ENCODE peak calls at places on chromosome 12, in five cellular contexts. N is heart left ventricle, F is ovary, X is right lobe of liver, E is sigmoid colon. T is an unnamed sample. For H3K27me3, the result is how much of the 10 kb centered on the place peaks cover.

GRCh38 chr12:55930771-55931316 is at the start of gene DGKA:
- DNase-seq in N (no peak), F (peak), X (no peak), E (peak), T (peak)

GRCh38 chr12:132171293-132171967 is 27.2 kb downstream of the NOC4L start:
- DNase-seq in N (no peak), F (peak), X (no peak), E (no peak), T (no peak)

GRCh38 chr12:113019045-113019444 is 37.5 kb upstream of the DTX1 start:
- DNase-seq in N (no peak), F (no peak), X (no peak), E (no peak), T (no peak)

GRCh38 chr12:54039417-54040147 is 6.7 kb downstream of the HOXC5 start:
- DNase-seq in N (no peak), F (peak), X (no peak), E (no peak), T (no peak)

GRCh38 chr12:110109037-110109836 is 14.9 kb upstream of the IFT81 start:
- DNase-seq in N (peak), F (peak), X (peak), E (peak), T (peak)

GRCh38 chr12:44774815-44775411 is 101.2 kb downstream of the NELL2 start:
- DNase-seq in N (peak), F (no peak), X (peak), E (no peak), T (no peak)

GRCh38 chr12:50050410-50051280 is 6.8 kb upstream of the ASIC1 start:
- DNase-seq in N (peak), F (peak), X (no peak), E (peak), T (peak)

GRCh38 chr12:80627773-80628172 is 79.7 kb upstream of the MYF6 start:
- DNase-seq in N (no peak), F (no peak), X (no peak), E (no peak), T (no peak)

GRCh38 chr12:124512667-124513296 is 54.6 kb downstream of the NCOR2 start:
- DNase-seq in N (peak), F (peak), X (no peak), E (peak), T (peak)

GRCh38 chr12:66014818-66015217 is 115.7 kb downstream of the LLPH start:
- DNase-seq in N (no peak), F (no peak), X (no peak), E (no peak), T (no peak)

GRCh38 chr12:43282106-43282505 is 269.9 kb downstream of the ADAMTS20 start:
- DNase-seq in N (no peak), F (no peak), X (no peak), E (no peak), T (no peak)

GRCh38 chr12:132190834-132191500 is 46.7 kb downstream of the NOC4L start:
- DNase-seq in N (no peak), F (no peak), X (no peak), E (no peak), T (no peak)

GRCh38 chr12:15543347-15543746 is 221.0 kb downstream of the PTPRO start:
- DNase-seq in N (no peak), F (no peak), X (no peak), E (no peak), T (no peak)

GRCh38 chr12:12684375-12685106 is 11.4 kb downstream of the GPR19 start:
- DNase-seq in N (peak), F (no peak), X (no peak), E (no peak), T (no peak)

GRCh38 chr12:43462080-43462479 is 89.9 kb downstream of the ADAMTS20 start:
- DNase-seq in N (no peak), F (no peak), X (no peak), E (no peak), T (no peak)

GRCh38 chr12:87953257-87953860 is 75.8 kb downstream of the C12orf50 start:
- DNase-seq in N (no peak), F (no peak), X (no peak), E (no peak), T (no peak)

GRCh38 chr12:75831413-75831812 is 200.2 kb downstream of the PHLDA1 start:
- DNase-seq in N (no peak), F (no peak), X (no peak), E (no peak), T (no peak)

GRCh38 chr12:112179936-112180335 is 54.6 kb downstream of the TRAFD1 start:
- DNase-seq in N (no peak), F (no peak), X (peak), E (no peak), T (no peak)

GRCh38 chr12:127125607-127126259 is 1141.2 kb upstream of the TMEM132C start:
- DNase-seq in N (no peak), F (no peak), X (no peak), E (no peak), T (no peak)

GRCh38 chr12:125775507-125775906 is 710.3 kb downstream of the AACS start:
- DNase-seq in N (no peak), F (no peak), X (no peak), E (no peak), T (no peak)

GRCh38 chr12:89469361-89469760 is 55.2 kb downstream of the GALNT4 start:
- DNase-seq in N (no peak), F (no peak), X (no peak), E (no peak), T (no peak)

GRCh38 chr12:91877461-91878230 is 268.0 kb downstream of the BTG1 start:
- DNase-seq in N (no peak), F (no peak), X (no peak), E (no peak), T (no peak)

GRCh38 chr12:64469455-64470142 is 17.7 kb downstream of the TBK1 start:
- DNase-seq in N (no peak), F (no peak), X (no peak), E (no peak), T (no peak)

GRCh38 chr12:5480953-5481300 is 49.0 kb downstream of the NTF3 start:
- DNase-seq in N (no peak), F (no peak), X (no peak), E (no peak), T (no peak)

GRCh38 chr12:104958946-104959841 is 1.1 kb upstream of the SLC41A2 start:
- DNase-seq in N (no peak), F (no peak), X (no peak), E (no peak), T (no peak)

GRCh38 chr12:117567644-117568043 is 206.2 kb upstream of the NOS1 start:
- DNase-seq in N (no peak), F (no peak), X (no peak), E (no peak), T (no peak)

GRCh38 chr12:9625019-9625418 is 17.3 kb upstream of the KLRB1 start:
- DNase-seq in N (no peak), F (no peak), X (no peak), E (no peak), T (no peak)

GRCh38 chr12:52899338-52900035 is 5.4 kb downstream of the KRT8 start:
- DNase-seq in N (no peak), F (no peak), X (no peak), E (no peak), T (no peak)

GRCh38 chr12:30968211-30968610 is 41.7 kb downstream of the TSPAN11 start:
- DNase-seq in N (peak), F (no peak), X (no peak), E (no peak), T (no peak)

GRCh38 chr12:55842681-55843429 is at the start of gene MMP19:
- DNase-seq in N (no peak), F (no peak), X (no peak), E (peak), T (no peak)

GRCh38 chr12:63919758-63920157 is 75.3 kb downstream of the SRGAP1 start:
- DNase-seq in N (no peak), F (no peak), X (no peak), E (no peak), T (no peak)

GRCh38 chr12:107200394-107200793 is 107.0 kb upstream of the CRY1 start:
- DNase-seq in N (no peak), F (no peak), X (no peak), E (no peak), T (no peak)

GRCh38 chr12:132194056-132194455 is 49.8 kb downstream of the NOC4L start:
- DNase-seq in N (no peak), F (no peak), X (no peak), E (no peak), T (no peak)

GRCh38 chr12:27424631-27425230 is 21.8 kb upstream of the SMCO2 start:
- DNase-seq in N (peak), F (peak), X (no peak), E (no peak), T (no peak)

GRCh38 chr12:109612975-109613502 is 39.4 kb downstream of the MVK start:
- DNase-seq in N (no peak), F (no peak), X (no peak), E (no peak), T (no peak)

GRCh38 chr12:57772429-57773322 is at the start of gene EEF1AKMT3:
- DNase-seq in N (peak), F (peak), X (peak), E (peak), T (peak)

DNA sequence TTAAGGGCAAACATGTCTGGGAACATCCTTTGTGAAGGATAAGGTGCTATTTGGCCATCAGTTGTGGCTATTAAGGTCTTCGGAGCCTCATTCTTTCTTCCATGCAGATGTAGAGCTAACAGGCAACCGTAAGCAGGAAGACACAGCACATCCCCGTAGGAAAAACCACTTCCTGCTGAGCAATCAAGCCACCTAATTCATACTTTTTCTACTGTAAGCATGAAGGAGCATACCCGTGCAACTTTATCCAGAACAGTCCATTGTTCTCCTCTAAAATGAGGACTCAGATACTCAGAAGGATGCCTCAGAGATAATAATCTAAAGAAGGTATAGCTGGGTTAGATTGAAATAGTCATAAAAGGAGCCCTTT is 232.0 kb downstream of the PPM1H start:
- DNase-seq in N (no peak), F (no peak), X (no peak), E (no peak), T (no peak)
- H3K4me3 ChIP-seq in N (no peak), F (no peak), X (no peak), E (no peak), T (no peak)

GRCh38 chr12:48235796-48236333 is 32.8 kb upstream of the OR10AD1 start:
- DNase-seq in N (no peak), F (no peak), X (no peak), E (no peak), T (no peak)
- H3K27me3 ChIP-seq in N (under half), F (under half), X (under half), E (under half), T (under half)

DNA sequence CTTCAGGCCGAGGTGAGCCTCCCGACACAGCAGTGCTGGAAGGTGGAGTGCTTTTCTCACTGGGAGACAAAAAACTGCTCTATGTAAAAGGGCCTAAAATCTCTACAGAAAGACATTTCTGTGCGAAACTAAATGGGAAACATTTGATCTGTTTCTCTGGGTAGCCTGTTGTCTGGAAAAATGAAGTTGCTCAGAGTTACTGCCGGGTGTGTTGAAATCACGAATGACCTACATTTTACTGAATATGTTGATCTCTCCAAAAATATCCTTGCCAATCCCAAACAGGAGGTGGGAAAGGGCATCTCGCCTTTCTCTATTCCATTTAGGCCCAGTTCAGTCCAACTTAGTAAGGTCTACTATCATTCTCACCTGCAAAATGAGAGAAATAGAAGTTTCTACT is 54.7 kb downstream of the RAB35 start:
- DNase-seq in N (no peak), F (no peak), X (peak), E (no peak), T (no peak)
- H3K27ac ChIP-seq in N (no peak), F (no peak), X (peak), E (no peak), T (peak)

GRCh38 chr12:7934153-7934552 is 1.8 kb downstream of the SLC2A3 start:
- DNase-seq in N (no peak), F (no peak), X (peak), E (no peak), T (no peak)

GRCh38 chr12:7934560-7935463 is 1.2 kb downstream of the SLC2A3 start:
- DNase-seq in N (no peak), F (no peak), X (peak), E (no peak), T (no peak)

GRCh38 chr12:7935773-7936581 is at the start of gene SLC2A3:
- DNase-seq in N (peak), F (peak), X (peak), E (peak), T (no peak)

GRCh38 chr12:7935464-7935772 is 569 bp downstream of the SLC2A3 start:
- DNase-seq in N (no peak), F (no peak), X (peak), E (no peak), T (no peak)

DNA sequence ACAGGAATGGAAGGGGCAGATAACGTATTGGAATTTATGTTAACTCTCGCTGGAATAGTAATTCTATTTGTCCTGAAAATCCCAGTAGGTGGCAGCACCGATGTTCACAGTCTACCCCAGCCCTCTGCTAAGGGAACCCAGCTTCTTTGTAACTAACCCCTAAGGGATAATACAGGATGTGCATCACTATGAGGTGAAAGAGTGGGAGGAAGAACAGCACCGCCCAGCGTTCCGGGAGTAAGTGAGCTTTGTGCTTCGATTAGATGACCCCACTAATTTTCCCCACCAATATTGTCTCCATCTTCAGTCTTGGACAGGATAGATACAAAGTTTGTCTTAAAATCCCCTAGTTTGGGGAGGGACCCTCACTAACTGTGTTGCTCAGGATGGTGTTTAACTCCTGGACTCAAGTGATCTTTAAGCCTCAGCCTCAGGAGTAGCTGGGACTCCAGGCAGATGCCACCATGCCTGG is 2.7 kb downstream of the SLC2A3 start:
- DNase-seq in N (peak), F (peak), X (peak), E (peak), T (peak)
- H3K4me3 ChIP-seq in N (peak), F (no peak), X (peak), E (no peak), T (peak)

GRCh38 chr12:51834411-51834810 is 14.1 kb downstream of the FIGNL2 start:
- DNase-seq in N (no peak), F (no peak), X (no peak), E (no peak), T (no peak)
- H3K27me3 ChIP-seq in N (under half), F (under half), X (under half), E (under half), T (under half)

T was measured in lower lobe of right lung.